ENCODE peak calls at places on chromosomes 6 and 20, in nine cellular contexts. One of them, this sample, is unnamed.

GRCh38 chr20:49567421-49568256 is at the start of gene PTGIS:
- DNase-seq in BJ: no peak
- DNase-seq in stimulated activated CD4-positive, alpha-beta T cell treated with anti-CD3 and anti-CD28 coated beads, Interleukin-1b, Interleukin-23, amount 100 ng/mL, for 1 hour: no peak
- DNase-seq in GM13977: no peak
- DNase-seq in glutamatergic neuron: peak
- DNase-seq in T-helper 2 cell treated with Interferon-gamma antibody and Interleukin-4, amounts not matched to agents 5 μg/mL and 100 μg/mL, for 36 hours: no peak
- DNase-seq in amygdala: no peak
- DNase-seq in cardiac fibroblast: peak
- DNase-seq in C1 segment of cervical spinal cord: no peak
- DNase-seq in this sample: peak

GRCh38 chr6:20688710-20689500 is 154.6 kb downstream of the CDKAL1 start:
- DNase-seq in BJ: no peak
- DNase-seq in stimulated activated CD4-positive, alpha-beta T cell treated with anti-CD3 and anti-CD28 coated beads, Interleukin-1b, Interleukin-23, amount 100 ng/mL, for 1 hour: no peak
- DNase-seq in GM13977: peak
- DNase-seq in glutamatergic neuron: no peak
- DNase-seq in T-helper 2 cell treated with Interferon-gamma antibody and Interleukin-4, amounts not matched to agents 5 μg/mL and 100 μg/mL, for 36 hours: no peak
- DNase-seq in amygdala: no peak
- DNase-seq in cardiac fibroblast: peak
- DNase-seq in C1 segment of cervical spinal cord: no peak
- DNase-seq in this sample: no peak

GRCh38 chr6:107079429-107079828 is 35.9 kb downstream of the BEND3 start:
- DNase-seq in BJ: no peak
- DNase-seq in stimulated activated CD4-positive, alpha-beta T cell treated with anti-CD3 and anti-CD28 coated beads, Interleukin-1b, Interleukin-23, amount 100 ng/mL, for 1 hour: no peak
- DNase-seq in GM13977: no peak
- DNase-seq in glutamatergic neuron: no peak
- DNase-seq in T-helper 2 cell treated with Interferon-gamma antibody and Interleukin-4, amounts not matched to agents 5 μg/mL and 100 μg/mL, for 36 hours: no peak
- DNase-seq in amygdala: no peak
- DNase-seq in cardiac fibroblast: no peak
- DNase-seq in C1 segment of cervical spinal cord: no peak
- DNase-seq in this sample: no peak

GRCh38 chr6:1726341-1726763 is 116.6 kb downstream of the FOXC1 start:
- DNase-seq in BJ: no peak
- DNase-seq in stimulated activated CD4-positive, alpha-beta T cell treated with anti-CD3 and anti-CD28 coated beads, Interleukin-1b, Interleukin-23, amount 100 ng/mL, for 1 hour: no peak
- DNase-seq in GM13977: no peak
- DNase-seq in glutamatergic neuron: no peak
- DNase-seq in T-helper 2 cell treated with Interferon-gamma antibody and Interleukin-4, amounts not matched to agents 5 μg/mL and 100 μg/mL, for 36 hours: no peak
- DNase-seq in amygdala: no peak
- DNase-seq in cardiac fibroblast: no peak
- DNase-seq in C1 segment of cervical spinal cord: no peak
- DNase-seq in this sample: no peak

GRCh38 chr20:6709865-6710595 is 57.5 kb upstream of the BMP2 start:
- DNase-seq in BJ: no peak
- DNase-seq in stimulated activated CD4-positive, alpha-beta T cell treated with anti-CD3 and anti-CD28 coated beads, Interleukin-1b, Interleukin-23, amount 100 ng/mL, for 1 hour: no peak
- DNase-seq in GM13977: no peak
- DNase-seq in glutamatergic neuron: no peak
- DNase-seq in T-helper 2 cell treated with Interferon-gamma antibody and Interleukin-4, amounts not matched to agents 5 μg/mL and 100 μg/mL, for 36 hours: no peak
- DNase-seq in amygdala: no peak
- DNase-seq in cardiac fibroblast: no peak
- DNase-seq in C1 segment of cervical spinal cord: no peak
- DNase-seq in this sample: no peak

GRCh38 chr20:47453167-47453782 is 48.4 kb upstream of the NCOA3 start:
- DNase-seq in BJ: peak
- DNase-seq in stimulated activated CD4-positive, alpha-beta T cell treated with anti-CD3 and anti-CD28 coated beads, Interleukin-1b, Interleukin-23, amount 100 ng/mL, for 1 hour: no peak
- DNase-seq in GM13977: peak
- DNase-seq in glutamatergic neuron: no peak
- DNase-seq in T-helper 2 cell treated with Interferon-gamma antibody and Interleukin-4, amounts not matched to agents 5 μg/mL and 100 μg/mL, for 36 hours: peak
- DNase-seq in amygdala: no peak
- DNase-seq in cardiac fibroblast: peak
- DNase-seq in C1 segment of cervical spinal cord: no peak
- DNase-seq in this sample: no peak

GRCh38 chr6:1470040-1470439 is 80.7 kb downstream of the FOXF2 start:
- DNase-seq in BJ: no peak
- DNase-seq in stimulated activated CD4-positive, alpha-beta T cell treated with anti-CD3 and anti-CD28 coated beads, Interleukin-1b, Interleukin-23, amount 100 ng/mL, for 1 hour: no peak
- DNase-seq in GM13977: peak
- DNase-seq in glutamatergic neuron: no peak
- DNase-seq in T-helper 2 cell treated with Interferon-gamma antibody and Interleukin-4, amounts not matched to agents 5 μg/mL and 100 μg/mL, for 36 hours: no peak
- DNase-seq in amygdala: no peak
- DNase-seq in cardiac fibroblast: no peak
- DNase-seq in C1 segment of cervical spinal cord: no peak
- DNase-seq in this sample: no peak

GRCh38 chr6:136539967-136540366 is 10.3 kb downstream of the MAP7 start:
- DNase-seq in BJ: no peak
- DNase-seq in stimulated activated CD4-positive, alpha-beta T cell treated with anti-CD3 and anti-CD28 coated beads, Interleukin-1b, Interleukin-23, amount 100 ng/mL, for 1 hour: no peak
- DNase-seq in GM13977: no peak
- DNase-seq in glutamatergic neuron: no peak
- DNase-seq in T-helper 2 cell treated with Interferon-gamma antibody and Interleukin-4, amounts not matched to agents 5 μg/mL and 100 μg/mL, for 36 hours: no peak
- DNase-seq in amygdala: no peak
- DNase-seq in cardiac fibroblast: no peak
- DNase-seq in C1 segment of cervical spinal cord: no peak
- DNase-seq in this sample: no peak

GRCh38 chr6:16676978-16677377 is 84.3 kb downstream of the ATXN1 start:
- DNase-seq in BJ: peak
- DNase-seq in stimulated activated CD4-positive, alpha-beta T cell treated with anti-CD3 and anti-CD28 coated beads, Interleukin-1b, Interleukin-23, amount 100 ng/mL, for 1 hour: no peak
- DNase-seq in GM13977: no peak
- DNase-seq in glutamatergic neuron: no peak
- DNase-seq in T-helper 2 cell treated with Interferon-gamma antibody and Interleukin-4, amounts not matched to agents 5 μg/mL and 100 μg/mL, for 36 hours: no peak
- DNase-seq in amygdala: no peak
- DNase-seq in cardiac fibroblast: peak
- DNase-seq in C1 segment of cervical spinal cord: no peak
- DNase-seq in this sample: no peak

This sample was measured in neural crest cell.